ENCODE peak calls at places on chromosomes 12 and 14, in nine cellular contexts. E is heart right ventricle, T is GM23338, M is fibroblast of mammary gland, G is fibroblast of lung, D is astrocyte of the cerebellum, I is esophagus squamous epithelium, Z is colonic mucosa, L is endothelial cell of umbilical vein. S is an unnamed sample.

GRCh38 chr14:71408362-71409035 is 501.2 kb downstream of the PCNX1 start:
- DNase-seq in Z (no peak), M (no peak), I (no peak), G (no peak), E (no peak), T (peak; percentile 45), L (no peak), D (no peak), S (no peak)

GRCh38 chr14:104586832-104587620 is 7.5 kb downstream of the C14orf180 start:
- DNase-seq in I (no peak), L (no peak), Z (no peak), T (no peak), G (no peak), E (peak; percentile 81), M (no peak), D (no peak), S (no peak)

GRCh38 chr14:69612014-69612758 is 790 bp downstream of the SUSD6 start:
- DNase-seq in I (no peak), L (peak; percentile 51), Z (peak; percentile 45), D (no peak), T (peak; percentile 61), G (peak; percentile 25), E (peak; percentile 32), M (peak; percentile 11), S (no peak)

GRCh38 chr12:65818454-65819382 is 5.6 kb upstream of the HMGA2 start:
- DNase-seq in T (no peak), D (no peak), E (no peak), L (no peak), I (no peak), M (no peak), G (no peak), Z (no peak), S (no peak)

GRCh38 chr12:49863946-49864816 is 21.3 kb upstream of the BCDIN3D start:
- DNase-seq in M (no peak), I (no peak), D (no peak), L (no peak), E (no peak), G (no peak), Z (no peak), T (no peak), S (no peak)

GRCh38 chr12:71432936-71433335 is 6.7 kb upstream of the LGR5 start:
- DNase-seq in M (no peak), D (no peak), Z (no peak), E (no peak), L (no peak), G (no peak), T (no peak), I (no peak), S (no peak)

GRCh38 chr14:67186789-67187188 is 2.5 kb upstream of the GARIN2 start:
- DNase-seq in T (no peak), E (no peak), I (no peak), D (no peak), L (no peak), Z (no peak), G (peak; percentile 12), M (peak; percentile 15), S (no peak)

GRCh38 chr14:23590198-23590597 is 11.6 kb upstream of the JPH4 start:
- DNase-seq in G (no peak), D (no peak), I (no peak), L (no peak), T (no peak), Z (no peak), M (no peak), E (no peak), S (no peak)

GRCh38 chr12:74043343-74043742 is 494.3 kb upstream of the ATXN7L3B start:
- DNase-seq in I (no peak), M (peak; percentile 20), Z (no peak), T (peak; percentile 2), D (peak; percentile 26), L (no peak), G (no peak), E (no peak), S (peak; percentile 38)

GRCh38 chr14:77039285-77040058 is 11.0 kb upstream of the IRF2BPL start:
- DNase-seq in Z (no peak), D (peak; percentile 78), G (peak; percentile 74), M (no peak), I (no peak), L (peak; percentile 51), E (no peak), T (no peak), S (no peak)

GRCh38 chr14:103501041-103501870 is 21.4 kb downstream of the CKB start:
- DNase-seq in Z (no peak), L (no peak), D (no peak), I (no peak), E (no peak), T (no peak), G (no peak), M (no peak), S (no peak)

GRCh38 chr12:120115692-120116442 is 686 bp downstream of the RAB35 start:
- DNase-seq in L (peak; percentile 37), T (peak; percentile 69), G (peak; percentile 44), E (no peak), I (no peak), D (no peak), M (peak; percentile 46), Z (peak; percentile 44), S (no peak)

GRCh38 chr12:68745376-68745903 is 536 bp upstream of the SLC35E3 start:
- DNase-seq in T (no peak), D (no peak), M (no peak), L (no peak), Z (no peak), G (peak; percentile 3), I (no peak), E (no peak), S (no peak)
- H3K4me3 ChIP-seq in T (peak overlapping the region; percentile 88), D (peak overlapping the region; percentile 63), M (peak overlapping the region; percentile 91), L (peak overlapping the region; percentile 64), Z (peak overlapping the region; percentile 85), G (peak overlapping the region; percentile 72), I (peak overlapping the region; percentile 92), E (peak overlapping the region; percentile 73), S (peak overlapping the region; percentile 91)

GRCh38 chr14:35212471-35213142 is 79.6 kb upstream of the PSMA6 start:
- DNase-seq in E (no peak), L (no peak), D (no peak), M (peak; percentile 27), I (no peak), T (no peak), G (no peak), Z (no peak), S (no peak)

GRCh38 chr14:35218963-35219362 is 73.2 kb upstream of the PSMA6 start:
- DNase-seq in L (no peak), G (no peak), M (no peak), I (no peak), Z (no peak), T (no peak), E (no peak), D (no peak), S (no peak)

GRCh38 chr14:35213869-35214387 is 78.3 kb upstream of the PSMA6 start:
- DNase-seq in M (peak; percentile 65), I (no peak), G (peak; percentile 58), T (no peak), Z (no peak), E (no peak), L (peak; percentile 70), D (no peak), S (no peak)

GRCh38 chr14:35213143-35213788 is 78.9 kb upstream of the PSMA6 start:
- DNase-seq in I (no peak), M (no peak), Z (no peak), D (no peak), L (no peak), T (no peak), E (no peak), G (no peak), S (no peak)

DNA sequence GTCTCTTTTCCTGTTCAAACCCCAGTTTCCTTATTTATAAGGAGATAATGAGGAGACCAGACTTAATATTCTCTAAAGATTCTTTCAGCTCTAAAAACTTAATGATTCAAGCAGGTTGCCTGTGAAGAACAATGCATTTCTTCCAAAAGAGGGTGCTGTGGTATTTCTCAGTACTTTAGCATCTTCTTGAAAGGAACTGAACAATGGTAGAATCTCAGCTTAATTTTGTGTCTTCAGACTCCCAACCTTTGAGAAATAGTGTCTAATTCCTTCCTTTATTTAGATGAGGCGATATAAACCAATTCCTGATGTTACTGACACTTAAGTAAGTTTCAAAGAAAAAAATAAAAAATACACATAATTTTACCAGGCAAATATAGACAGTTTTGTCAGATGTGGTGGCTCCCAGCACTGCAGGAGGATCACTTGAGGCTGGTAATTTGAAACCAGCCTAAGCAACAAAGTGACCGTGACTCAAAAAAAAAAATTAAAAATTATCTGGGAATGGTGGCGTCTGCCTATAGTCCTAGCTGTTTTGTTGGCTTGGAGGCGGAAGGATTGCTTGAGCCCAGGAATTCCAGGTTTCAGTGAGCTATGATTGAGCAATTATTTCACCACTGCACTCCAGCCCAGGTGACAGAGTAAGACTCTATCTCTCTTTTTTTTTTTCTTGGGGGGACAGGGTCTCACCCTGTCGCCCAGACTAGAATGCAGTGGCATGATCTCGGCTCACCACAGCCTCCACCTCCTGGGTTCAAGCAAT is 76.9 kb upstream of the PSMA6 start:
- DNase-seq in M (peak; percentile 78), Z (no peak), I (no peak), T (peak; percentile 63), G (peak; percentile 83), D (peak; percentile 51), E (no peak), L (peak; percentile 62), S (no peak)
- TF ChIP-seq CTCF in M (peak; percentile 61), Z (no peak), I (peak; percentile 13), T (peak; percentile 62), G (peak; percentile 50), D (peak; percentile 56), E (peak; percentile 61), L (no peak), S (peak; percentile 67)

DNA sequence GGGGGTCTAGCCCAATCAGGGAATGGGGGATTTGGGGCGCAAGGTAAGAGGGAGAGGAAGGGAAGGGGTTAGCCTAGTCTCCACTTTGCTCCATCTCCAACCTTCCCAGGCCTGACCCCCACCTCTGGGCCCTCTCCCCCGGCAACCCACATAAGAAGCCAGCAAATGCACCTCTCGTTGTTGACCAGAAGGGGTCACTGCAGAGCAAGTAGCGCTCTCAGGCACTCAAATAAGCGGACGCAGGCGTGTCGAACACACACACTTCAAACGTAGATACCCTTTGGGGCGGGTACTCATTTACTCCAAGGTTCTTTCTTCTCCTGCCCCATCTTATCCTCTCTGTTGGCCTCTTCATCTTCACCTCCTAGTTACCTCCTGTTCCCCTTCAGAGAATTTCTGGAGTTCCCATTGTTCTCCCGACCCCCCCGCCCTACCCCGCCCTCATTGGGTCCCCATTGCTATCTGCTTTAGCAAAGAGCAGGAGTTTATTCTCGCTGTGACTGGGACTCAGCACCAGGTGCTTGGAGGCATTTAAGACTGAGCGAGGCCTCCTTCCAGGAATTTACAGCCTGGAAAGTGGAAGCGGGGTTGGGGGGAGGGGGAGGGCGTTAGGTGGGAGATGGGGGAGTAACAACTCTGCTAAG is 1.5 kb upstream of the SRRM4 start:
- DNase-seq in M (peak; percentile 54), E (no peak), D (no peak), T (peak; percentile 94), Z (peak; percentile 28), G (peak; percentile 40), L (peak; percentile 29), I (no peak), S (peak; percentile 2)
- H3K4me3 ChIP-seq in M (no peak overlapping the region), E (no peak overlapping the region), D (no peak overlapping the region), T (peak overlapping the region; percentile 92), Z (no peak overlapping the region), G (no peak overlapping the region), L (no peak overlapping the region), I (no peak overlapping the region), S (no peak overlapping the region)

DNA sequence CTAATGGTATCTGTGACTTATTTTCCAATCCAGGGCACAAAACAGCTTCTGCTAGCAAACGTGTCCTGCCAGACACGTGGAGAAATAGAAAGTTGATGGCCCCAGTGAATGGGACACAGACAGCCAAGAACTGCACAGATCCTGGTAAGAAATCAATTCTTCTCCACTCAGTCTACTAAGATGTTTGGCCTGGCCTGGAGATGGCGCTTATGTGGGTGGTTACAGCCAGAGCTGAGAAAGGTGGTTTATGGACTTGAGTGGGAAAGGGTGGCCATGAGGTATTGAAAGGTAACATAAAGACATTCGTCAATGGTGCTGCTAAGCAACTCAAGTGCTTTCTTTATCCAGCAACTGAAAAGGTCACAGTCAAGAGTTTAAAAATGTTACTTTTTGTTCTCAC is 2.9 kb downstream of the SLC24A4 start:
- DNase-seq in M (no peak), G (no peak), T (no peak), L (no peak), E (no peak), Z (no peak), D (no peak), I (no peak), S (no peak)
- TF ChIP-seq CTCF in M (no peak), G (no peak), T (peak; percentile 53), L (no peak), E (no peak), Z (no peak), D (no peak), I (no peak), S (peak; percentile 27)